ENCODE peak calls at places on chromosomes 16 and 17, in four cellular contexts. T is HepG2, M is K562, A is GM12878. V is an unnamed sample.

GRCh38 chr16:58021661-58022551 is 3.6 kb upstream of the MMP15 start:
- DNase-seq in T (no peak), M (no peak), A (no peak), V (peak; percentile 11)

GRCh38 chr16:22240023-22240697 is 34.1 kb downstream of the EEF2K start:
- DNase-seq in T (no peak), M (no peak), A (no peak), V (no peak)

GRCh38 chr17:5097101-5097834 is 14.4 kb downstream of the ZNF232 start:
- DNase-seq in T (no peak), M (no peak), A (no peak), V (peak; percentile 72)

GRCh38 chr16:49638696-49639629 is 216.9 kb downstream of the ZNF423 start:
- DNase-seq in T (no peak), M (no peak), A (no peak), V (peak; percentile 89)

GRCh38 chr17:20266806-20267458 is 200.4 kb downstream of the LGALS9B start:
- DNase-seq in T (no peak), M (peak; percentile 23), A (no peak), V (no peak)

GRCh38 chr17:44309472-44309871 is 1.1 kb downstream of the RUNDC3A start:
- DNase-seq in T (no peak), M (no peak), A (no peak), V (no peak)

GRCh38 chr17:50542795-50543774 is 3.9 kb upstream of the SPATA20 start:
- DNase-seq in T (peak; percentile 99), M (no peak), A (no peak), V (no peak)

GRCh38 chr16:7689234-7689633 is 356.6 kb downstream of the RBFOX1 start:
- DNase-seq in T (no peak), M (no peak), A (no peak), V (no peak)

GRCh38 chr17:14268264-14268663 is 31.6 kb upstream of the CDRT15 start:
- DNase-seq in T (peak; percentile 50), M (no peak), A (no peak), V (no peak)

GRCh38 chr16:17512636-17513220 is 42.0 kb upstream of the XYLT1 start:
- DNase-seq in T (no peak), M (no peak), A (no peak), V (no peak)

GRCh38 chr17:29760279-29760721 is 137.6 kb upstream of the CORO6 start:
- DNase-seq in T (no peak), M (no peak), A (peak; percentile 85), V (no peak)

GRCh38 chr17:8128125-8128784 is 4.3 kb upstream of the HES7 start:
- DNase-seq in T (no peak), M (no peak), A (no peak), V (no peak)

GRCh38 chr17:80109066-80109618 is 7.8 kb downstream of the GAA start:
- DNase-seq in T (no peak), M (no peak), A (no peak), V (peak; percentile 29)

GRCh38 chr17:56545930-56546329 is 47.6 kb upstream of the NOG start:
- DNase-seq in T (no peak), M (no peak), A (no peak), V (no peak)

GRCh38 chr16:30657866-30658730 is at the start of gene FBRS:
- DNase-seq in T (peak; percentile 100), M (peak; percentile 93), A (peak; percentile 99), V (peak; percentile 96)

GRCh38 chr17:15281909-15282308 is 16.8 kb upstream of the PMP22 start:
- DNase-seq in T (no peak), M (no peak), A (no peak), V (no peak)

GRCh38 chr16:86225905-86226371 is 284.4 kb upstream of the FOXF1 start:
- DNase-seq in T (no peak), M (no peak), A (no peak), V (no peak)

GRCh38 chr17:6110088-6110487 is 39.9 kb downstream of the WSCD1 start:
- DNase-seq in T (no peak), M (no peak), A (no peak), V (no peak)

GRCh38 chr17:40458001-40458791 is 14.9 kb downstream of the IGFBP4 start:
- DNase-seq in T (peak; percentile 52), M (no peak), A (no peak), V (peak; percentile 73)

GRCh38 chr17:48259710-48260291 is 152.2 kb downstream of the SNX11 start:
- DNase-seq in T (no peak), M (peak; percentile 21), A (no peak), V (no peak)

GRCh38 chr17:81398170-81398854 is 3.1 kb downstream of the BAHCC1 start:
- DNase-seq in T (no peak), M (no peak), A (no peak), V (peak; percentile 68)

GRCh38 chr17:8022358-8023038 is 16.4 kb upstream of the ALOX15B start:
- DNase-seq in T (no peak), M (no peak), A (no peak), V (no peak)

GRCh38 chr17:1241904-1242303 is 28.3 kb upstream of the BHLHA9 start:
- DNase-seq in T (no peak), M (no peak), A (no peak), V (peak; percentile 68)

GRCh38 chr16:9050102-9050830 is 41.2 kb upstream of the HAPSTR1 start:
- DNase-seq in T (peak; percentile 52), M (peak; percentile 53), A (no peak), V (peak; percentile 22)

GRCh38 chr16:3640632-3641501 is 13.6 kb upstream of the DNASE1 start:
- DNase-seq in T (no peak), M (peak; percentile 16), A (no peak), V (no peak)

DNA sequence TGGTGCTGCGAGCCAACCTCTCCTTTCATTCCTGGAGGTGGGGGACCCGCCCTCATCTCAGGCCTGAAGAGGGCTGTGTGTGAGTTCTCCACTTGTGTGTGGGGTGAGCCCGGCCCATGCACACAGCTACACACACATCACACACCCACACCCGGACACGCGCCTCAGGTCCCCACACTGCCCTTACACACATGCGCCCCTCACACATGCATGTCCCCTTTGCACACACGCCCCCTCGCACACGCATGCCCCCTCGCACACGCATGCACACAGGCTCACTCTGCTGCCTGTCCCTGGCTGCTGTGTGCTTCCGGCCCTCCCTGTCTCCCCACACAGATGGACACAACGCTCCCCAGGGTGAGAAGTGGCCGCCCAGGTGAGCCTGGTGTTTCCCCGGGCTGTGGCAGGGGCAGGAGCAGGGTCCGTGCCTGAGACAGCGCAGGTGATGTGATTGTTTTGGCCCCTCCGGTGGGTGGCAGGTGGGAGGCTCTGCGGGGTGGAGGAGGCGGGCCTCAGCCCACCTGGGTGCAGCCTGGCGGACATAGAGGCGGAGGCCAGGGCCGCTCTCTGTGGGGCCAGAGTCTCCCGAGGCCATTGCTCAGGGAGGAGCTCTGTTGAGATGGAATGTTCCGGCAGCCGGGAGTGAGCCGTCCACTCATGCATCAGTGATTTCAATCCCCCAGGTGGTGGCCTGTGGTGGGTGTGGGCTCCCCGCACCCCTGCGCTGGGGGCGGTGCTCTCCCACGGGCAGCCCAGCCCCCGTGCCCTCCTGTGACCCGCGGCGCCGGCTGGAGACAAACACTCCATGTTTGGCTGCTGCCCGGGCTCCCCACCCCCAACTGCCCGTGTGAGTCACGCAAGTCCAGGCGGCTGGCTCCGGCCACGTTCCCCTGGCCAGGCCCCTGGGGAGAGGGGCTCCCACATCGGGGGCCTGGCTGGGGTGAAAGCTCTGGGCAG is 29.1 kb downstream of the CACNA1H start:
- DNase-seq in T (peak; percentile 62), M (no peak), A (no peak), V (no peak)
- H3K4me2 ChIP-seq in T (peak overlapping the region; percentile 45), M (no peak overlapping the region), A (no peak overlapping the region), V (peak overlapping the region; percentile 86)

DNA sequence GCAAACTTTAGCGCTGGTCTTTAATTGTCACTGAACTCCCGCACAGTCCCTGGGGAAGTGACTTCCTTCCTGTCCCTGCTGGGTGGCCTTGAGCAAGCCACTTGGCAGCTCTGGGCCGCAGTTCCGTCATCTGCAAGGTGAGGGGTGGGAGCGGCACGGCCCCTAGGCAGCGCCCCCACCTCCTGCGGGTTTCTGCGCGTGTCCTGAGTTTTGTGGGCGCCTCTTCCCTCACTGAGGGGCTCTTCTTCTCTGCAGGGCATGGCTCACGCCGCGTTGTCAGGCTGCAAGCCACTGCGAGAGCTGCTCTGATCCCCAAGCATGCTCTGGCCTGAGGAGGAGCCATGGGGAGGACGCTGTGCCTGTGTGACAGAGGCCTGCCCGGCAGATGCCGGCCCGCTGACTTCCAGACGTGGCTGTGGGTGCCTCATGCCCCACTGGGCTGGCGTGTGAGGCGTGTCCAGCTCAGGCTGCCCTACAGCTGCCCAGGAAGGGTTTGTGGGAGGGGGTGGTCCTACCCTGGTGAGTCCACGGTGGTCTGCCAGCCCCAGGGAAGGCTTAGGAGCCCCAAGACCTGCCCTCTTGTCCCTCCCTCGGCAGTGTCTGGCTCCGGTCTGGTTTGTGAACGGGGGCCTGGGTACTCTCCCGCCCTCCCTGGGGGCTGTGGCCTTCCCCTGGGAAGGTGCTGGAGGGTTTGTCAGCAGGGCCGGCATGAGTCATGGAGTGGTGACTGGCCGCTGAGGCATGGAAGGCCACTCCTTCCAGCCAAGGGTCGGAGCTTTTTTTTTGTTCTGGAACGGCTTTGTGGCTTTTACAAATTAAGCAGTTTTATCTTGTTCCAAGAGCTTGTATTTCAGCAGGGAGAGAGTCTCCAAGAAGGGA is 182.0 kb downstream of the SEC14L1 start:
- DNase-seq in T (peak; percentile 85), M (peak; percentile 64), A (no peak), V (peak; percentile 76)
- TF ChIP-seq USF2 in T (no peak), M (no peak), A (no peak), V (no peak)

DNA sequence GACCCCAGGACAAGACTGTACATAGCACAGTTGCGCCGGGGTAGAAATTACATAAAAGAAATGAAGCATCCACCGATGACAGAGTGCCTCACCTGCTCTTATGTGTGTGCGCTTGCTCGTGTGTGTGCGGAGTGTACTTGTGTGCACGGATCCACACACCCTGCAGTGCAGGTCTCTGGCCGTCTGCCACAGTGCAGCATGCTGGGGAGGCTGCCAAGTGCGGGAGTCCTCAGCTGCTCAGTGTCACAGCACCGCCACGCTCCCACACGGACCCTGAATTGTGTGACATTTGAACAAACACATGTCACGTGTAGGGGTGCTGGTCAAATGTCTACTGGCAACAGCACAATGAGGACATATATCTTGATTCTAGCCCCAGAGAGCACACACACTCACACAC is 243.1 kb upstream of the MYOCD start:
- DNase-seq in T (no peak), M (no peak), A (no peak), V (no peak)
- TF ChIP-seq ZBTB33 in T (no peak), M (no peak), A (no peak), V (no peak)

GRCh38 chr16:27199235-27199586 is 4.1 kb upstream of the KDM8 start:
- DNase-seq in T (no peak), M (no peak), A (peak; percentile 12), V (no peak)
- H3K4me2 ChIP-seq in T (peak overlapping the region; percentile 25), M (peak overlapping the region; percentile 72), A (peak overlapping the region; percentile 76), V (no peak overlapping the region)

DNA sequence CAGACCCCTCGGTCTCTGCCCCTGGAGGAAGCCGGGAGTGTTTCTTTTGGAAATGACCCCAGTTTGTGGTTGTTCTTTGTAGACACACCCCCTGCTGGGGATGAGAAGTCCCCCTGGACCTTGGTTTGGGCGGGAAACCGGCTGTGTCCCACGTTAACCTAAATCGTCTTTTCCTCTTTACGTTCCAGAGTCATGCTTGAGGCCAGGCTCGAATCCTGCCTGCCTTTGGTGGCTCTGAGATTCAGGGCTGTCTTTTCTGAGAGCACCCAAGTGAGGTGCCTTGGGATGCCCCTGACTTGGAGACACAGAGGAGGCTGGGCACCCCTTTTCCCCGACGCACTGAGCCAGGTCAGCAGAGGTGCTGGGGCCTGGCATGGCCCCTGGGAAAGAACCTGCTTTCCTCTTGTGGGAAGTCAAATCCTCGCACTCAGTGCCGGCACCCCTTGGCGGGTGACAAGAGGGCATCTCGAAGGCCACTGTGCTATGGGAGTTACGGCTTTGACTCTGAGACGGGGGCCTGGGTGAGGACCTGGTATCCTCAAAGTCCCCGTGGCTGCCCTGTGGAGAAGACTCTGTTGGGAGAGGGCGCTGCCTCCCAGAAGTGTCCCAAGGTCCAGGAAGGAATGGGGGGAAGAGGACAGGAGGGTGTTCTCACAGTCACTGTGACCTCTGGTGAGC is 116.8 kb downstream of the METRNL start:
- DNase-seq in T (no peak), M (no peak), A (no peak), V (no peak)
- TF ChIP-seq USF2 in T (no peak), M (no peak), A (no peak), V (no peak)